ENCODE peak calls at places on chromosomes 7 and 10, in eight cellular contexts. H is fibroblast of mammary gland; G is Daoy; A is dermis microvascular lymphatic vessel endothelial cell; X is cardiac fibroblast; Y is activated T-helper 9 cell treated with anti-CD3 and anti-CD28 coated beads, Interleukin-2, amount 50 U/mL, for 16 hours; E is left kidney; S is ELR. I is an unnamed sample.

GRCh38 chr7:104848386-104848990 is 165.5 kb upstream of the KMT2E start:
- DNase-seq in E (peak), X (peak), S (peak), Y (peak), H (peak), A (no peak), G (peak), I (peak)

GRCh38 chr7:28114056-28114455 is 66.5 kb downstream of the JAZF1 start:
- DNase-seq in A (no peak), E (peak), H (no peak), X (no peak), Y (no peak), S (no peak), G (no peak), I (no peak)

GRCh38 chr10:125037145-125037544 is 95.2 kb downstream of the ZRANB1 start:
- DNase-seq in G (peak), E (no peak), X (peak), Y (no peak), S (peak), A (no peak), H (peak), I (peak)

GRCh38 chr7:148940702-148941597 is 56.9 kb upstream of the EZH2 start:
- DNase-seq in H (peak), S (peak), Y (peak), G (peak), E (peak), X (peak), A (peak), I (peak)

GRCh38 chr7:121041516-121042148 is 53.1 kb downstream of the CPED1 start:
- DNase-seq in A (no peak), X (no peak), S (peak), Y (no peak), G (peak), E (peak), H (peak), I (no peak)

GRCh38 chr7:25820432-25821040 is 331.5 kb upstream of the NFE2L3 start:
- DNase-seq in A (no peak), H (peak), S (peak), G (peak), E (no peak), X (no peak), Y (no peak), I (peak)

GRCh38 chr10:63673846-63674245 is 152.6 kb downstream of the REEP3 start:
- DNase-seq in A (no peak), E (no peak), H (no peak), G (no peak), S (no peak), Y (no peak), X (no peak), I (no peak)

GRCh38 chr7:925601-926000 is 28.9 kb downstream of the ADAP1 start:
- DNase-seq in Y (no peak), X (no peak), H (no peak), G (peak), E (no peak), S (no peak), A (no peak), I (no peak)

GRCh38 chr10:96670786-96671185 is 49.5 kb downstream of the PIK3AP1 start:
- DNase-seq in E (no peak), G (no peak), Y (no peak), X (no peak), H (no peak), A (no peak), S (no peak), I (no peak)

GRCh38 chr10:133059571-133059970 is 28.2 kb upstream of the ADGRA1 start:
- DNase-seq in Y (no peak), S (no peak), X (no peak), G (no peak), H (no peak), A (no peak), E (no peak), I (no peak)

GRCh38 chr10:113533801-113534200 is 19.1 kb upstream of the HABP2 start:
- DNase-seq in E (no peak), S (no peak), X (no peak), H (no peak), A (no peak), G (no peak), Y (no peak), I (no peak)

GRCh38 chr10:47207280-47207613 is 92.8 kb upstream of the GDF10 start:
- DNase-seq in E (peak), A (no peak), H (no peak), G (no peak), Y (no peak), S (no peak), X (peak), I (no peak)

GRCh38 chr7:32957326-32958045 is at the start of gene FKBP9:
- DNase-seq in G (peak), H (peak), E (peak), X (peak), S (peak), A (peak), Y (no peak), I (peak)

GRCh38 chr10:71933651-71934050 is 30.5 kb upstream of the CHST3 start:
- DNase-seq in S (no peak), E (no peak), H (no peak), A (no peak), G (no peak), X (no peak), Y (peak), I (no peak)

GRCh38 chr10:43390791-43391190 is 18.2 kb downstream of the HNRNPF start:
- DNase-seq in S (peak), Y (no peak), A (no peak), E (peak), H (peak), G (no peak), X (peak), I (peak)

GRCh38 chr10:109976657-109977056 is 31.1 kb upstream of the ADD3 start:
- DNase-seq in S (no peak), H (no peak), E (no peak), Y (no peak), G (no peak), X (no peak), A (no peak), I (no peak)

GRCh38 chr10:132918617-132919373 is 23.6 kb downstream of the CFAP46 start:
- DNase-seq in G (no peak), X (no peak), Y (no peak), A (no peak), H (no peak), S (no peak), E (no peak), I (no peak)

GRCh38 chr10:10513067-10513466 is 504.6 kb upstream of the CELF2 start:
- DNase-seq in H (no peak), G (no peak), E (no peak), A (no peak), S (no peak), Y (no peak), X (no peak), I (no peak)

GRCh38 chr10:130464426-130464825 is 328.2 kb downstream of the GLRX3 start:
- DNase-seq in G (no peak), Y (no peak), H (no peak), X (no peak), S (no peak), E (no peak), A (no peak), I (no peak)

GRCh38 chr10:116183733-116184447 is 89.1 kb downstream of the GFRA1 start:
- DNase-seq in A (no peak), G (peak), E (peak), H (peak), X (no peak), Y (no peak), S (peak), I (peak)

GRCh38 chr10:62266611-62267010 is 2.0 kb downstream of the RTKN2 start:
- DNase-seq in X (no peak), S (no peak), H (no peak), Y (no peak), A (no peak), G (peak), E (no peak), I (no peak)

GRCh38 chr10:123381271-123381670 is 227.1 kb downstream of the BUB3 start:
- DNase-seq in E (no peak), S (peak), Y (no peak), H (peak), G (peak), X (peak), A (no peak), I (no peak)

GRCh38 chr7:15439853-15440252 is 122.0 kb downstream of the AGMO start:
- DNase-seq in A (no peak), E (no peak), Y (no peak), S (no peak), G (no peak), H (no peak), X (no peak), I (no peak)

I was measured in ACHN.